ENCODE peak calls at places on chromosomes 4 and X, in eight cellular contexts. One of them, this sample, is unnamed.

GRCh38 chr4:110514889-110515479 is 39.0 kb downstream of the ENPEP start:
- DNase-seq in B cell: no peak
- DNase-seq in AG10803: peak
- DNase-seq in cardiac fibroblast: peak
- DNase-seq in HFFc6: peak
- DNase-seq in endothelial cell: no peak
- DNase-seq in upper lobe of left lung: no peak
- DNase-seq in choroid plexus epithelial cell: peak
- DNase-seq in this sample: no peak

GRCh38 chr4:84177831-84178230 is 321.3 kb downstream of the NKX6-1 start:
- DNase-seq in choroid plexus epithelial cell: no peak
- DNase-seq in AG10803: no peak
- DNase-seq in cardiac fibroblast: no peak
- DNase-seq in upper lobe of left lung: no peak
- DNase-seq in endothelial cell: no peak
- DNase-seq in B cell: no peak
- DNase-seq in HFFc6: no peak
- DNase-seq in this sample: no peak

GRCh38 chrX:3733043-3733430 is 19.6 kb upstream of the PRKX start:
- DNase-seq in AG10803: no peak
- DNase-seq in B cell: no peak
- DNase-seq in HFFc6: no peak
- DNase-seq in choroid plexus epithelial cell: no peak
- DNase-seq in cardiac fibroblast: no peak
- DNase-seq in upper lobe of left lung: no peak
- DNase-seq in endothelial cell: no peak
- DNase-seq in this sample: no peak

GRCh38 chrX:65463550-65463949 is 71.0 kb downstream of the LAS1L start:
- DNase-seq in AG10803: peak
- DNase-seq in upper lobe of left lung: no peak
- DNase-seq in B cell: no peak
- DNase-seq in cardiac fibroblast: peak
- DNase-seq in HFFc6: peak
- DNase-seq in choroid plexus epithelial cell: peak
- DNase-seq in endothelial cell: no peak
- DNase-seq in this sample: no peak

GRCh38 chr4:2824329-2825183 is 19.1 kb upstream of the ADD1 start:
- DNase-seq in B cell: peak
- DNase-seq in upper lobe of left lung: peak
- DNase-seq in HFFc6: no peak
- DNase-seq in cardiac fibroblast: no peak
- DNase-seq in endothelial cell: no peak
- DNase-seq in choroid plexus epithelial cell: no peak
- DNase-seq in AG10803: no peak
- DNase-seq in this sample: no peak

GRCh38 chr4:94690851-94691254 is 66.9 kb upstream of the BMPR1B start:
- DNase-seq in choroid plexus epithelial cell: peak
- DNase-seq in B cell: no peak
- DNase-seq in AG10803: peak
- DNase-seq in HFFc6: peak
- DNase-seq in endothelial cell: no peak
- DNase-seq in upper lobe of left lung: no peak
- DNase-seq in cardiac fibroblast: peak
- DNase-seq in this sample: no peak

GRCh38 chr4:152398060-152398459 is 137.8 kb downstream of the FBXW7 start:
- DNase-seq in cardiac fibroblast: peak
- DNase-seq in B cell: no peak
- DNase-seq in upper lobe of left lung: no peak
- DNase-seq in endothelial cell: no peak
- DNase-seq in HFFc6: peak
- DNase-seq in AG10803: no peak
- DNase-seq in choroid plexus epithelial cell: peak
- DNase-seq in this sample: no peak

GRCh38 chrX:128929281-128930057 is 593.8 kb downstream of the SMARCA1 start:
- DNase-seq in B cell: no peak
- DNase-seq in upper lobe of left lung: no peak
- DNase-seq in endothelial cell: no peak
- DNase-seq in AG10803: no peak
- DNase-seq in HFFc6: no peak
- DNase-seq in choroid plexus epithelial cell: no peak
- DNase-seq in cardiac fibroblast: no peak
- DNase-seq in this sample: no peak

GRCh38 chr4:158535130-158535614 is 13.5 kb downstream of the RXFP1 start:
- DNase-seq in upper lobe of left lung: no peak
- DNase-seq in cardiac fibroblast: peak
- DNase-seq in B cell: no peak
- DNase-seq in AG10803: peak
- DNase-seq in choroid plexus epithelial cell: peak
- DNase-seq in endothelial cell: no peak
- DNase-seq in HFFc6: peak
- DNase-seq in this sample: no peak

GRCh38 chrX:19772306-19772705 is 115.1 kb downstream of the SH3KBP1 start:
- DNase-seq in endothelial cell: no peak
- DNase-seq in B cell: no peak
- DNase-seq in upper lobe of left lung: no peak
- DNase-seq in cardiac fibroblast: peak
- DNase-seq in HFFc6: peak
- DNase-seq in AG10803: peak
- DNase-seq in choroid plexus epithelial cell: peak
- DNase-seq in this sample: no peak

GRCh38 chrX:115958687-115959359 is 211.7 kb upstream of the AGTR2 start:
- DNase-seq in B cell: no peak
- DNase-seq in choroid plexus epithelial cell: no peak
- DNase-seq in cardiac fibroblast: no peak
- DNase-seq in HFFc6: no peak
- DNase-seq in upper lobe of left lung: no peak
- DNase-seq in endothelial cell: no peak
- DNase-seq in AG10803: no peak
- DNase-seq in this sample: no peak

GRCh38 chr4:120683902-120684540 is 238.5 kb downstream of the PRDM5 start:
- DNase-seq in endothelial cell: no peak
- DNase-seq in HFFc6: no peak
- DNase-seq in B cell: no peak
- DNase-seq in cardiac fibroblast: no peak
- DNase-seq in AG10803: no peak
- DNase-seq in upper lobe of left lung: no peak
- DNase-seq in choroid plexus epithelial cell: no peak
- DNase-seq in this sample: no peak

GRCh38 chr4:161828061-161828460 is 335.7 kb downstream of the FSTL5 start:
- DNase-seq in AG10803: peak
- DNase-seq in upper lobe of left lung: no peak
- DNase-seq in endothelial cell: no peak
- DNase-seq in choroid plexus epithelial cell: peak
- DNase-seq in B cell: no peak
- DNase-seq in HFFc6: no peak
- DNase-seq in cardiac fibroblast: no peak
- DNase-seq in this sample: no peak

DNA sequence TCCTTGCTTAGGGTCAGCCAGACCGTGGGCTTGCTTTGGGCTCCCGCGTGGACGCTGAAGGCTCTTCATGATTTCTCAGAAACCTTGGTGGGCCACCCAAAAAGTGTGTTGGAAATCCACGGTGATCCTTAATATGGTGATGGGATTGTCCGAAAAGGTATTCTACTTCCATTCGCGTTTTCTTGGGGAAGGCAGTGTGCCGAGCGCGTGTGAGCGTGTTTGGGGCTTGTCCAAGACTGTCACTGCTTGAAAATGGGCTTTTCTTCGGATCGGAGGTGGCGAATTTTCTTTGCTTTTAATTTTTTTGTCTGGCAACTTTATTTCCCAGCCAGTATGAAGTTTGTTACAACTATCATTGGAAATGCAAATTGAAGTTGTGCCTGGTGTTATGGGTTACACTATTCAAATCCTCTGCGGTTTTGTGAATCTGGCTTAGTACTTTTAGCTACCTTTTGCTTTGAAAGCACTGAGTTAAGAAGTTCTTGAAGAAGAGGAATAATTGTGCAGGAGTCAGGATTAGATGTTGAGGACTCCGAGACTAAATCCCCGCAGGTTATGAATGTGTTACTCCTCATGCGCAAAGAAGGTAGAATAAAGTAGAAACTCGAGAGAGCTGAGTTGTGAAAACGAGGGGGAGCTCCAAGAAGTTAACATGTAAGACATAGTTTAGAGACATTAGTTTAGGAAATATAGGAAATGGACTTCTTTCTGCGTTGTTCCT is 3.2 kb downstream of the SPRY1 start:
- DNase-seq in B cell: no peak
- DNase-seq in endothelial cell: no peak
- DNase-seq in AG10803: peak
- DNase-seq in cardiac fibroblast: peak
- DNase-seq in HFFc6: no peak
- DNase-seq in upper lobe of left lung: no peak
- DNase-seq in choroid plexus epithelial cell: peak
- DNase-seq in this sample: peak
- TF ChIP-seq CTCF in B cell: no peak
- TF ChIP-seq CTCF in endothelial cell: no peak
- TF ChIP-seq CTCF in AG10803: no peak
- TF ChIP-seq CTCF in cardiac fibroblast: no peak
- TF ChIP-seq CTCF in HFFc6: no peak
- TF ChIP-seq CTCF in upper lobe of left lung: no peak
- TF ChIP-seq CTCF in choroid plexus epithelial cell: no peak
- TF ChIP-seq CTCF in this sample: no peak

GRCh38 chr4:75992462-75992861 is 1.7 kb upstream of the SDAD1 start:
- DNase-seq in AG10803: no peak
- DNase-seq in choroid plexus epithelial cell: no peak
- DNase-seq in cardiac fibroblast: no peak
- DNase-seq in B cell: no peak
- DNase-seq in endothelial cell: no peak
- DNase-seq in upper lobe of left lung: no peak
- DNase-seq in HFFc6: no peak
- DNase-seq in this sample: no peak

GRCh38 chr4:75990129-75990528 is 616 bp downstream of the SDAD1 start:
- DNase-seq in HFFc6: no peak
- DNase-seq in choroid plexus epithelial cell: peak
- DNase-seq in B cell: no peak
- DNase-seq in upper lobe of left lung: no peak
- DNase-seq in cardiac fibroblast: peak
- DNase-seq in endothelial cell: peak
- DNase-seq in AG10803: peak
- DNase-seq in this sample: no peak

GRCh38 chr4:75997946-75998345 is 7.2 kb upstream of the SDAD1 start:
- DNase-seq in cardiac fibroblast: no peak
- DNase-seq in choroid plexus epithelial cell: no peak
- DNase-seq in AG10803: no peak
- DNase-seq in HFFc6: no peak
- DNase-seq in endothelial cell: no peak
- DNase-seq in upper lobe of left lung: no peak
- DNase-seq in B cell: no peak
- DNase-seq in this sample: no peak

GRCh38 chr4:75995727-75996126 is 5.0 kb upstream of the SDAD1 start:
- DNase-seq in endothelial cell: no peak
- DNase-seq in HFFc6: peak
- DNase-seq in B cell: peak
- DNase-seq in cardiac fibroblast: peak
- DNase-seq in AG10803: peak
- DNase-seq in upper lobe of left lung: no peak
- DNase-seq in choroid plexus epithelial cell: peak
- DNase-seq in this sample: no peak
- TF ChIP-seq CTCF in endothelial cell: peak
- TF ChIP-seq CTCF in HFFc6: peak
- TF ChIP-seq CTCF in B cell: peak
- TF ChIP-seq CTCF in cardiac fibroblast: peak
- TF ChIP-seq CTCF in AG10803: peak
- TF ChIP-seq CTCF in upper lobe of left lung: peak
- TF ChIP-seq CTCF in choroid plexus epithelial cell: peak
- TF ChIP-seq CTCF in this sample: peak

DNA sequence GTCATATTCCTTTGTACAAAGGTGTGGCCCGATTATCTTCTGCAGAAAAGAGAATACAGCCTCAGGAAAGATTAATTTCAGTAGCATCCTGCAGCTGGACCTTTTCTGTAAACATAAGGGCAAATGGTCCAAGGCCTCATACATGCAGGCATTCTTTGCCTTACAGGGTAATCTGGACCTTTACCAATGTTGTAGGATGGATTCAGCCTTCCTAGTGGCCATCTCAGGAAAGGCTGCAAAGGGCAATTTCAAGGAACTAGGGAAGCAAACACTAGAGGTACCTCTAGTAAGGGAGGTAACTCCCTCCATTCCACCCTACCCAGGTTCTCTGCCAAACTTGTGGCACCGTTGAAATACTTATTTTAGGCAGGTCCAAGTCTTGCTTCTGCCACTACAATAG is 43.0 kb downstream of the UGT2B28 start:
- DNase-seq in B cell: no peak
- DNase-seq in AG10803: no peak
- DNase-seq in endothelial cell: no peak
- DNase-seq in choroid plexus epithelial cell: no peak
- DNase-seq in cardiac fibroblast: no peak
- DNase-seq in upper lobe of left lung: no peak
- DNase-seq in HFFc6: no peak
- DNase-seq in this sample: no peak
- TF ChIP-seq CTCF in B cell: no peak
- TF ChIP-seq CTCF in AG10803: no peak
- TF ChIP-seq CTCF in endothelial cell: no peak
- TF ChIP-seq CTCF in choroid plexus epithelial cell: no peak
- TF ChIP-seq CTCF in cardiac fibroblast: no peak
- TF ChIP-seq CTCF in upper lobe of left lung: no peak
- TF ChIP-seq CTCF in HFFc6: no peak
- TF ChIP-seq CTCF in this sample: no peak

DNA sequence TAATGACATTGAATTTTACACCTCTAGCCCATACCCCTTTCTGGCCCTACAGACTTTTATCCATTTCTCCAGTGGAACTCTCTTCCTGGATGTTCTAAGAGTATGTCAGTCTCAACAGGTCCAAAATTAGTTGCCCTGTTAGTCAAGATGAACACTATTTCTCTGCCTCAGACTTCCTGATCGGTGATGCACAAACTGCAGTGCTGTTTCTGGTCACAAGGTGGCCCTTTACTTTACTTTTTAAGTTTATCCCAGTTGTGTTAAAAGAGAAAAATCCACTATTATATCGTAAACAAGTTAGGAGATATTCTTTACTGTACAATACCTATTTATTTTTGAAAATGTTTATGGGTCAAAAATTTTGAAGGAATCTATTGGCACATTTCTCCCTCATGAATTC is 13.1 kb downstream of the TCEAL7 start:
- DNase-seq in endothelial cell: no peak
- DNase-seq in B cell: no peak
- DNase-seq in choroid plexus epithelial cell: peak
- DNase-seq in HFFc6: peak
- DNase-seq in AG10803: peak
- DNase-seq in cardiac fibroblast: peak
- DNase-seq in upper lobe of left lung: no peak
- DNase-seq in this sample: no peak
- TF ChIP-seq CTCF in endothelial cell: peak
- TF ChIP-seq CTCF in B cell: peak
- TF ChIP-seq CTCF in choroid plexus epithelial cell: peak
- TF ChIP-seq CTCF in HFFc6: peak
- TF ChIP-seq CTCF in AG10803: peak
- TF ChIP-seq CTCF in cardiac fibroblast: peak
- TF ChIP-seq CTCF in upper lobe of left lung: peak
- TF ChIP-seq CTCF in this sample: peak

GRCh38 chr4:25795566-25796454 is 67.0 kb downstream of the SEL1L3 start:
- DNase-seq in upper lobe of left lung: peak
- DNase-seq in endothelial cell: no peak
- DNase-seq in AG10803: peak
- DNase-seq in B cell: no peak
- DNase-seq in HFFc6: peak
- DNase-seq in choroid plexus epithelial cell: peak
- DNase-seq in cardiac fibroblast: peak
- DNase-seq in this sample: no peak
- TF ChIP-seq CTCF in upper lobe of left lung: no peak
- TF ChIP-seq CTCF in endothelial cell: no peak
- TF ChIP-seq CTCF in AG10803: peak
- TF ChIP-seq CTCF in B cell: no peak
- TF ChIP-seq CTCF in HFFc6: peak
- TF ChIP-seq CTCF in choroid plexus epithelial cell: peak
- TF ChIP-seq CTCF in cardiac fibroblast: peak
- TF ChIP-seq CTCF in this sample: no peak

GRCh38 chr4:54840992-54841768 is 183.4 kb downstream of the KIT start:
- DNase-seq in HFFc6: peak
- DNase-seq in choroid plexus epithelial cell: peak
- DNase-seq in cardiac fibroblast: peak
- DNase-seq in AG10803: peak
- DNase-seq in upper lobe of left lung: no peak
- DNase-seq in B cell: no peak
- DNase-seq in endothelial cell: no peak
- DNase-seq in this sample: no peak
- TF ChIP-seq CTCF in HFFc6: peak
- TF ChIP-seq CTCF in choroid plexus epithelial cell: peak
- TF ChIP-seq CTCF in cardiac fibroblast: peak
- TF ChIP-seq CTCF in AG10803: peak
- TF ChIP-seq CTCF in upper lobe of left lung: no peak
- TF ChIP-seq CTCF in B cell: no peak
- TF ChIP-seq CTCF in endothelial cell: no peak
- TF ChIP-seq CTCF in this sample: no peak